ENCODE peak calls at places on chromosomes 16 and 17, in eight cellular contexts. H, U, W, O, J, L, T and V are unnamed samples.
A peak's percentile ranks its signal among the peaks of the same experiment; 100 is the strongest.

GRCh38 chr16:11586856-11587642 is at the start of gene LITAF:
- DNase-seq in H (peak; percentile 53), U (peak; percentile 83), W (peak; percentile 64), O (no peak), J (peak; percentile 64), L (peak; percentile 72), T (peak; percentile 45), V (no peak)

GRCh38 chr16:75860654-75861053 is 134.4 kb upstream of the CPHXL start:
- DNase-seq in H (no peak), U (no peak), W (no peak), O (no peak), J (no peak), L (no peak), T (no peak), V (peak; percentile 79)

GRCh38 chr16:31073823-31074072 is 292 bp downstream of the ZNF668 start:
- DNase-seq in H (no peak), U (no peak), W (peak; percentile 82), O (no peak), J (no peak), L (no peak), T (no peak), V (no peak)

GRCh38 chr16:12002447-12003006 is 26.0 kb downstream of the SNX29 start:
- DNase-seq in H (peak; percentile 77), U (no peak), W (no peak), O (no peak), J (peak; percentile 96), L (no peak), T (no peak), V (no peak)

GRCh38 chr17:1515640-1516402 is 591 bp downstream of the INPP5K start:
- DNase-seq in H (peak; percentile 93), U (peak; percentile 80), W (peak; percentile 45), O (no peak), J (peak; percentile 95), L (peak; percentile 86), T (no peak), V (no peak)

GRCh38 chr17:11598274-11599221 is at the start of gene DNAH9:
- DNase-seq in H (peak; percentile 27), U (no peak), W (no peak), O (no peak), J (no peak), L (no peak), T (peak; percentile 95), V (peak; percentile 95)

GRCh38 chr17:12545877-12546513 is 119.7 kb upstream of the MYOCD start:
- DNase-seq in H (peak; percentile 66), U (peak; percentile 54), W (no peak), O (peak; percentile 1), J (peak; percentile 66), L (peak; percentile 8), T (no peak), V (no peak)

GRCh38 chr17:76382803-76383644 is 1.4 kb upstream of the SPHK1 start:
- DNase-seq in H (peak; percentile 39), U (peak; percentile 93), W (peak; percentile 48), O (no peak), J (peak; percentile 76), L (peak; percentile 69), T (no peak), V (no peak)

GRCh38 chr17:79031996-79032875 is 8.3 kb downstream of the C1QTNF1 start:
- DNase-seq in H (no peak), U (peak; percentile 44), W (no peak), O (no peak), J (no peak), L (no peak), T (no peak), V (no peak)

GRCh38 chr17:45895304-45895968 is 1.1 kb downstream of the MAPT start:
- DNase-seq in H (peak; percentile 6), U (no peak), W (peak; percentile 28), O (no peak), J (peak; percentile 39), L (no peak), T (no peak), V (peak; percentile 73)

GRCh38 chr17:21046215-21046614 is 3.4 kb upstream of the USP22 start:
- DNase-seq in H (no peak), U (no peak), W (no peak), O (no peak), J (no peak), L (no peak), T (no peak), V (no peak)

GRCh38 chr17:78414178-78415162 is 36.0 kb downstream of the PGS1 start:
- DNase-seq in H (no peak), U (no peak), W (peak; percentile 57), O (no peak), J (no peak), L (no peak), T (no peak), V (no peak)

GRCh38 chr17:48613862-48614694 is 1.0 kb downstream of the HOXB8 start:
- DNase-seq in H (no peak), U (no peak), W (peak; percentile 31), O (no peak), J (peak; percentile 69), L (no peak), T (no peak), V (no peak)

GRCh38 chr17:48615963-48616718 is 1.0 kb upstream of the HOXB8 start:
- DNase-seq in H (no peak), U (no peak), W (no peak), O (no peak), J (peak; percentile 62), L (no peak), T (no peak), V (no peak)

GRCh38 chr17:48616719-48617514 is 1.8 kb upstream of the HOXB8 start:
- DNase-seq in H (no peak), U (no peak), W (no peak), O (no peak), J (peak; percentile 64), L (no peak), T (no peak), V (no peak)

GRCh38 chr17:48614904-48615211 is 234 bp downstream of the HOXB8 start:
- DNase-seq in H (peak; percentile 51), U (no peak), W (no peak), O (no peak), J (no peak), L (no peak), T (no peak), V (no peak)

DNA sequence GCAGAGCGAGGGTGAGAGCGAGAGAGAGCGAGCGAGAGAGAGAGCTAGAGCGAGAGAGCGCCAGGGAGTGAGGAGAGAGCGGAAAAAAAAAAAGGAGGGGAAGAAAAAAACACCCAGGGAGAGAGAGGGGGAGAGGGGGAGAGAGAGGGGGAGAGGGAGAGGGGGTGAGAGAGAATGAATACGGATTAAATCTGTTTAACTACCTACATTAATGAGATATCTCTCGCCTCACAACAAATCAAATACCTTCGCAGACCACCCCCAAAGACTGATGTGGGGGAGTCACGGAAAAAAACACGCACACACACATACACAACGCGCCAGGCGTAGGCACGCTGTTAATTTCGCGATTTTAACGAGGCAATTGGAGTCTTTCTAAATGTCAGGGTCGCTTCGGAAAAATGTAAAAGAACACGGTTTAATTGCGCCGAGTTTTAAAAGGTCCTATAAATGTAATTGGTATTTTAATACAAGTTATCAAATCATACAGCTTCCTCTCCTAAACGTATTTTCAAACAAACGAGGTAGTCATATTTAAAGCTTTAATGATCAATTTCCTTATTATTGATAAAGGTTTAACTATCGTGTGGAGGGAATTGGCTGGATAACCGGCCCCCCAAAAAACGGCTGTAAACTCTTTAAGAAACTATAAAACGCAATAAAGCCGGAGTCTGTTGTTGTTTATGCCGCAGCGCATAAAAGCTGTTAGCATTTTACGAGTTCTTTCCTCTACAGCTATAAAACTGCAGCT is at the start of gene HOXB8:
- DNase-seq in H (no peak), U (no peak), W (no peak), O (no peak), J (peak; percentile 95), L (no peak), T (no peak), V (no peak)
- H3K27me3 ChIP-seq in H (peaks cover 60% of the 10 kb centered on the region), U (peaks cover 66% of the 10 kb centered on the region), W (peaks cover 66% of the 10 kb centered on the region), O (peaks cover 86% of the 10 kb centered on the region), J (peaks cover 55% of the 10 kb centered on the region), L (peaks cover 67% of the 10 kb centered on the region), T (peaks cover 5% of the 10 kb centered on the region), V (peaks cover 96% of the 10 kb centered on the region)

DNA sequence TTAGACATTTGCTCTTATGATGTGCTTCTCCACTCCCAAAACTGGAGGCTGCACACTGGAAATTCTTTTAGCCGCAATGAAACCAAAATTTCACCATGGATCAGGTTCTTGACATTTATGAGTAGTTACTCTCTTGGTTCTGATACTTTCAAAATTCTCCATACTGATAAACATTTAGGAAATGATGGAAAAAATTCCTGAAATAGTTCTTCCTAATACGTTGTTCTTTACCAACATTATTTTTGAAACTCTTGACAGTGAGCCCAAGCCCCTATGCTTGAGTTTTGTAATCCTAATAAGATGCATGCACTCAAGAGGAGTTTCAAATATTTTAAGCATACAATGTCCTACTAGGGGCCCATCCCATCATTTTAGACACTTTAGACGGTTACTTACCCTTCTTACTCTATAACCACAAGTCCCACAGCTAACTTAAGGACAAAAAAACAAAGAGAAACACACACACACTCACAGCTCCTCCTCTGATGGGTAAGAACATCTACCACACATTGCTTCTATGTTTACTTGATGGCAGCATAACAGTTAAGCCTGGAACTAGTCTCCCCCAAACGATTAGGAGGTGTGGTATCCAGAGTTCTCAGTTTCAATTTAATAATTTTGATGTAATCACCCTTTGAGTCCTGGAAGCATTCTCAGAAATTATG is 3.7 kb downstream of the VEZF1 start:
- DNase-seq in H (no peak), U (no peak), W (no peak), O (no peak), J (no peak), L (no peak), T (no peak), V (no peak)
- H3K4me3 ChIP-seq in H (peak overlapping the region; percentile 69), U (no peak overlapping the region), W (peak overlapping the region; percentile 27), O (no peak overlapping the region), J (peak overlapping the region; percentile 87), L (no peak overlapping the region), T (no peak overlapping the region), V (no peak overlapping the region)

GRCh38 chr16:67395458-67396158 is 2.3 kb upstream of the TPPP3 start:
- DNase-seq in H (no peak), U (no peak), W (no peak), O (no peak), J (peak; percentile 67), L (no peak), T (no peak), V (no peak)

GRCh38 chr16:67396159-67396774 is 3.0 kb upstream of the TPPP3 start:
- DNase-seq in H (peak; percentile 79), U (peak; percentile 90), W (no peak), O (no peak), J (peak; percentile 96), L (peak; percentile 47), T (peak; percentile 55), V (no peak)

GRCh38 chr16:67397812-67398545 is 4.7 kb upstream of the TPPP3 start:
- DNase-seq in H (no peak), U (no peak), W (no peak), O (no peak), J (no peak), L (no peak), T (no peak), V (no peak)

GRCh38 chr16:67397451-67397801 is 4.1 kb upstream of the TPPP3 start:
- DNase-seq in H (no peak), U (no peak), W (no peak), O (no peak), J (peak; percentile 35), L (no peak), T (no peak), V (no peak)

GRCh38 chr16:67396775-67397450 is 3.6 kb upstream of the TPPP3 start:
- DNase-seq in H (no peak), U (no peak), W (no peak), O (no peak), J (no peak), L (no peak), T (no peak), V (no peak)
- H3K27ac ChIP-seq in H (peak overlapping the region; percentile 30), U (no peak overlapping the region), W (no peak overlapping the region), O (no peak overlapping the region), J (no peak overlapping the region), L (no peak overlapping the region), T (peak overlapping the region; percentile 85), V (no peak overlapping the region)

GRCh38 chr16:1012722-1013592 is 31.4 kb downstream of the SOX8 start:
- DNase-seq in H (no peak), U (no peak), W (no peak), O (no peak), J (no peak), L (no peak), T (no peak), V (no peak)
- H3K27me3 ChIP-seq in H (no peaks in the 10 kb centered on the region), U (peaks cover 46% of the 10 kb centered on the region), W (no peaks in the 10 kb centered on the region), O (peaks cover 22% of the 10 kb centered on the region), J (peaks cover 64% of the 10 kb centered on the region), L (peaks cover 97% of the 10 kb centered on the region), T (no peaks in the 10 kb centered on the region), V (no peaks in the 10 kb centered on the region)